ENCODE peak calls at places on chromosomes 4 and X, in four cellular contexts. Z, B, R and E are unnamed samples.

GRCh38 chrX:100447563-100448397 is 37.7 kb upstream of the PCDH19 start:
- DNase-seq in B (peak), Z (peak), R (peak), E (no peak)

GRCh38 chr4:141036786-141037185 is 96.5 kb downstream of the RNF150 start:
- DNase-seq in Z (no peak), R (no peak), B (no peak), E (no peak)

GRCh38 chr4:86250006-86250405 is 109.8 kb downstream of the MAPK10 start:
- DNase-seq in Z (no peak), R (no peak), B (no peak), E (no peak)

GRCh38 chrX:48083212-48083611 is 11.8 kb upstream of the ZNF630 start:
- DNase-seq in R (peak), Z (peak), B (peak), E (no peak)

GRCh38 chrX:41634284-41634683 is 54.5 kb upstream of the GPR34 start:
- DNase-seq in R (no peak), B (peak), Z (no peak), E (peak)

GRCh38 chrX:123835661-123836371 is 24.0 kb upstream of the XIAP start:
- DNase-seq in B (peak), R (peak), Z (peak), E (no peak)

GRCh38 chr4:173446416-173446815 is 47.5 kb upstream of the SCRG1 start:
- DNase-seq in Z (no peak), R (no peak), B (no peak), E (no peak)

GRCh38 chr4:77021614-77022089 is 54.1 kb downstream of the CCNI start:
- DNase-seq in R (no peak), Z (no peak), B (peak), E (no peak)

GRCh38 chr4:71062436-71062835 is 69.0 kb downstream of the DCK start:
- DNase-seq in R (no peak), B (no peak), Z (no peak), E (no peak)

GRCh38 chr4:184851200-184851541 is 25.4 kb upstream of the ACSL1 start:
- DNase-seq in B (peak), Z (no peak), R (no peak), E (no peak)

GRCh38 chrX:148929686-148930085 is 429.3 kb downstream of the AFF2 start:
- DNase-seq in R (no peak), Z (no peak), B (no peak), E (no peak)

GRCh38 chr4:81421346-81422218 is 50.1 kb downstream of the RASGEF1B start:
- DNase-seq in B (peak), R (no peak), Z (peak), E (no peak)

GRCh38 chrX:13468096-13468495 is 101.3 kb upstream of the EGFL6 start:
- DNase-seq in R (no peak), Z (no peak), B (no peak), E (no peak)

GRCh38 chr4:53587123-53587522 is 4.2 kb downstream of the LNX1 start:
- DNase-seq in R (peak), Z (no peak), B (no peak), E (no peak)

GRCh38 chrX:144790148-144790547 is 457.2 kb upstream of the SPANXN1 start:
- DNase-seq in R (no peak), Z (no peak), B (no peak), E (no peak)

GRCh38 chr4:140144050-140144449 is 9.9 kb downstream of the MAML3 start:
- DNase-seq in B (no peak), Z (no peak), R (no peak), E (no peak)

GRCh38 chrX:68676340-68676739 is 28.9 kb downstream of the STARD8 start:
- DNase-seq in Z (no peak), R (no peak), B (no peak), E (no peak)

GRCh38 chr4:1871471-1872021 is 353 bp downstream of the NSD2 start:
- DNase-seq in Z (peak), R (peak), B (peak), E (no peak)

GRCh38 chrX:9533611-9534010 is 68.8 kb downstream of the TBL1X start:
- DNase-seq in B (no peak), Z (no peak), R (no peak), E (no peak)

GRCh38 chr4:110630621-110631402 is 7.9 kb upstream of the PITX2 start:
- DNase-seq in R (no peak), B (no peak), Z (no peak), E (no peak)

GRCh38 chr4:169464080-169464479 is 148.3 kb downstream of the NEK1 start:
- DNase-seq in R (no peak), Z (no peak), B (no peak), E (no peak)

DNA sequence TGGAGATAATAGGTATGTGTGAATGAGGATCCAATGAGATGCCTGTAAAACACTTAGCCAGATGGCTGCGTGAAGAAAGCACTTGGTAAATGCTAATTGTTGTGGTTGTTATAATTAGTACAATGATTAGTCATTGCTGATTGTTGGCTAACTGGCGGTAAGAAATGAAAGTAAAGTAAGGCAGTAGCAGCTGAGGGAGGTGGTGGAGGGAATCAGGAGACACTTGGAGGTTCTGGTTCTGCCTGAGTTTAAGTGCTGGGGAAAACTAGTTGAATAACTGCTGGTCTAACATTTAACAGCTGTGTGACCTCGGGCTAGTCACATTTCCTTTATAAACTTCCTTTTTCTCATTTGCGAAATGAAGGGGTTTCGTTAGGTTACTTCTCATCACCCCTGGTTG is 30.9 kb downstream of the CD38 start:
- DNase-seq in B (no peak), R (no peak), Z (no peak), E (no peak)
- H3K4me3 ChIP-seq in B (no peak), R (no peak), Z (no peak), E (no peak)

DNA sequence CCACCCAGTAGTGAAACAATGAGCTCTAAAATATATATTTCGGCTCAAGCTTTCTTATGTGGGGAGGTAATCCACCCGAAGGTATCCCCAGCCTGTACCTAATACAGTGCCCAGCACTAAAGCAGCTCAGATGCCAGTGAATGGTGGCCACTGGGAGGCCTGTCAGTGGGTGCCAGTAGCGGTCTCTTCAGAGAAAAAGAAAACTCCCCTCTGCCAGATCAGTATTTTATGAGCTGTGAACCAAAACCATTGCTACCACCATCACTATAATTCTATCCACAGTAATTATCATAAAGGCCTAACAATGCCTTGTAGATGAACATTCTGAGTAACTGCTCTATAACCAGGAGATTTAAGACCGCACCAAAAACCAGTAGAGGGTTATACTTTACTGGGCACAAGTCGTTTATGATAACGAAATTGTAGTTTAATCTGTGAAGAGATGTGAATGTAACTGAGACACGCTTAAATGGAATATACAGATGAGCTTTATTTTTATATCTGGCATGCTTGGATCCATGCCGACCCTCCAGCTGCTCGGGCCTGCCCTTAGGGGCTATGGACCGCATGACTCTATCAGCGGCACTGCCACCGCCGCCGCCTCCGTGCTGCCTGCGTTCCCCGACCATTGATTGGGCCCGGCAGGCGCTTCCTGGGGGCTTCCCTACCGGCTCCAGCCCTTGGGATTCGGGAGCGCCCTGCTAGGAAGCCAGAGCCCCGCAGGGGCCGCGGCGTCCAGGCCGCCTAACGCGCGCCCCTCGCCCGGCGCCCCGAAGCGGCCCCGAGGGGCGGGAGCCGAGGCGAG is 586 bp upstream of the NFKB1 start:
- DNase-seq in R (peak), B (peak), Z (peak), E (no peak)
- TF ChIP-seq CTCF in R (no peak), B (no peak), Z (no peak), E (no peak)

DNA sequence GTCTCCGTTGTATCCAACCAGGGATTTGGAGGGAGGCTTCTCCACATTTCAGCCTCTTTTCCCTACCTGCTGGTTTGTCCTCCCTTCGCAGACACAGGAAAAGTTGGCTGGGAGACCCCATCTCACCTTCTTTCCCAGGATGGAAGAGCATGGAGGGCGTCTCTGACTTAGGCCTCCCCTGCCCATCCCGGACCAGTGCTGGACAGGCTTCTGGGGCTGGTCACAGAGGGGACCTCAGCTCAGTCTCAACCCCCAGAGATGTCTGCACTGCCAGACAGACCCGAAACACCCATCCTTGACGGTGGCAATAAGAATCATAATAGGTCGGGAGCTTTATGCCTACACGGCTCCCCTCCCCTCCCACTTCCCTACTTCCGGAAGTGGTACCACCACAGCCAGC is 1.6 kb downstream of the WFS1 start:
- DNase-seq in B (no peak), R (no peak), Z (no peak), E (no peak)
- H3K4me3 ChIP-seq in B (no peak), R (no peak), Z (no peak), E (no peak)

GRCh38 chr4:24607338-24607737 is 23.0 kb upstream of the DHX15 start:
- DNase-seq in Z (no peak), B (peak), R (no peak), E (no peak)
- TF ChIP-seq CTCF in Z (no peak), B (no peak), R (no peak), E (no peak)

DNA sequence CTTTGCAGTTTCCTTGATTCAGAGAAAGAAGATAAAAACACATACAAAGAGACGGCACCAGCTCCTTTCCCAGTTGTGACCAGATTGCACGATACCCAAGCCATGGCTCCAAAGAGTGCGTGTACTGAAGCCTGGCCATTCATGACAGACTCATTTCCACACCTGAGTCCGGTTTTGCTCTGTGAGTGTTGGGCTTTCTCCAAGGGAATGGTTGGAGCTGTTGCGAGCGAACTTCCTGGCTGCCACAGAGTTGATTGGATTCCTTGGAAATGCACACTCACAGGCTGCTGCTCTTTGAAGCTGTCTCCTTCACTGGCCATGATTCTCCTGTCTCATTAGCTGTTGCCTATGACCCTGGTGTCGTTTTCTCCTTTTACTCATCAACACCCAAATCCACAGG is 44.0 kb upstream of the BBS12 start:
- DNase-seq in B (peak), R (no peak), Z (no peak), E (no peak)
- H3K4me3 ChIP-seq in B (no peak), R (no peak), Z (no peak), E (no peak)

GRCh38 chr4:144899393-144899792 is 198.6 kb downstream of the ANAPC10 start:
- DNase-seq in B (no peak), R (no peak), Z (no peak), E (no peak)
- TF ChIP-seq CTCF in B (no peak), R (no peak), Z (no peak), E (no peak)

DNA sequence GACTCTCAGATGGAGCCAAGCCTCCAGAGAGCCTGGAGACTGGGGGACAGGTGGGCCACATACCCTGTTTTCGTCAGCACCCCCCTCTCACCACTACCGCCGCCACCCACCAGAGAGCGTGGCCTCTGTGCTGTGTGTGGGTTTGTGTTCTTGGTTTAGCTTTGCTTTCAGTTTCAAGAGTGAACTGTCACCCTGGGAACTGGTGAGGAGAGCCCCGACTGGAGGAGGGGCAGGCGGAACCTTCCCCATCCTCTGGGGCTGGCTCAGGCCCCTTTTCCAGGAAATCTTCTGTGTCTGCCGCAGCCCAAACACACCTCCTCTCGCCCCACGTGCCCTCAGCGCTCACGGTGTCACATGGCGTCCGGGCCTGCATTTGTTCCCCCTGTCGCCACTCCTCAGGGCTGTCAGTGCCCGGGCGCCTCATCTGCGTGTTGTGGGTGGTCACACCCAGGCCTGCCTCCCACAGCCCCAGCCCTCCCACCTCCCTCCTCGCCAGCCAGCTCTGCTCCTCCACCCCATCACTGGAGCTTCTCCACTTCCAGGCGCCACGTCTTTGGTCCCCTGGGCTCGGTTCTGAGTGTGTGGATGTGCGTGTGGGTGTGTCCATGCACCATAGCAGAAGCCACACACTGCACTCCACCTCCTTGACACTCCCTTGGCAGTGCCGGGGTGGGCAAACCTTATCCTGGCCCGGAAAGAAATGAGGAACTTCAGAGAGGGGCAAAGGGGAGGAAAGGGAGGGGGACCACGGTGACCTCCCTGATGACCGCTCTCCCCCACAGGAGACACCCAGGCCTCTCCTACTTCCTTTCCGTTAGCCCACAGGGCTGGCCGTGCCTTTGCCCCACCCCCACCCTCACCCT is 27.8 kb downstream of the ELF4 start:
- DNase-seq in B (peak), R (no peak), Z (no peak), E (no peak)
- H3K4me3 ChIP-seq in B (no peak), R (no peak), Z (no peak), E (no peak)

GRCh38 chr4:154344686-154345085 is 146.9 kb downstream of the DCHS2 start:
- DNase-seq in R (peak), B (no peak), Z (no peak), E (no peak)

GRCh38 chr4:154345359-154345758 is 146.2 kb downstream of the DCHS2 start:
- DNase-seq in B (no peak), Z (no peak), R (no peak), E (no peak)

GRCh38 chr4:154348657-154349056 is 142.9 kb downstream of the DCHS2 start:
- DNase-seq in R (no peak), Z (no peak), B (no peak), E (no peak)

GRCh38 chr4:154354883-154355282 is 136.7 kb downstream of the DCHS2 start:
- DNase-seq in R (no peak), Z (no peak), B (no peak), E (no peak)

DNA sequence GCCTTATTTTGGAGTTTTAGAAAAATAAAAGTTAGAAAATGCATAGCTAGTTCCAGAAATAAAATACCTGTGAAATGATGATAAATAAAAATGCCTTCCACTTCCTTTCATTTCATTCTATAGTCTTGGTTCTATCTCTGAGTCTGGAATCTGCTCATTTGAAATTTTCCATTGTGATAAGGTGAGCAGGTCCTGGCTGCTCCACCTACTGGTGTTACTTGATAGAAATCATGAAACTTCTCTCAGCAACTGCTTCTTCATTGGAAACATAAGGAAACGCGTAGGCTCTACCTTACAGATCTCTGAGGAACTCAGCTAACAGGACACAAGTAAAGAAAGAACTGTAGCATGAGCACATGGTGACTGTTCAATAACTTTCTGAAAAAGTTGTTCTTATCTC is 141.8 kb downstream of the DCHS2 start:
- DNase-seq in B (no peak), R (peak), Z (peak), E (no peak)
- TF ChIP-seq CTCF in B (peak), R (peak), Z (peak), E (peak)

DNA sequence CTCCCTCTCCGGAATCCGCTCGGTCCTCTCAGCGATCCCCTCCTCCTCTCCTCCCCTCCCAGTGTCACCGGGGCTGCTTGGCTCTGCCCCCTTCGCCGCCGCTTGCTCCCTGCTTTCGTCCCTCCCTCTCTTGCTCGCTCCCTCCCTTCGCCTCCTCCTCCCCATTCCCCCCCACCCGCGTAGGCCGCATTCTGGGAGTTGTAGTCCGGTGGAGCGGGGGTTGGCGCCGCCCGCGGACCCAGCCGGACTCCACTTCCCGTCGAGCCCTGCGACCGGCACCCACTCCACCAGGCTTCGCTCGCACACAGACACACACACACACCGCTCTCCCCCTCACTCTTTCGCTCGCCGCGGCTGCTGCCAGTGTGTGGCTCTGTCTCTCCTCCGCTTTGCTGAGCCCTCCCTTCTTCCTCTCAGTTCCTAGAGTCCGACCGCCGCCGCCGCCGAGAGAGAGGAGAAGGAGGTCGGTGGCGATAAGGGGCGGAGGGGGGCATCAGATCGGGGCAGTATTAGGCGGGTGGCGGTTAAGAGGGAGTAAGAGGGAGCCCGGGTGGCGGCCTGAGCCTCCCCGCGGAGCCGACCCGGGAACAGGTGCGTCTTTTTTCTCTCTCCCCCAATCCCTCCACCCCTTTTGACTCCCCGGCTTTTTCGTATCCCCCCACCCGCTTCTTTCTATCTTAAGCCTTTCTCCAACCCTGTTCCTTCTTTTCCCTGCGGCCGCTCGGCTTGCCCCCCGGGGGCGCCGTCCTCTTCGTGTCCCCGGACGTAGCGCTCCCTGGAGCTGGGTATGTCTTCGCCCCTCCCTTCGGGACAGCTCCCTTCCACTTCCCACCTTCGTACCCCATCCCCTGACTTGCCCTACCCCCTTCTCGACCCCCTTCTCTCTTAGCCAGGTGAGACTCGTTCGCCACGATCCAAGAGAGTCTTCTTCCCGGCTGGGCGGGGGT is at the start of gene BCORL1:
- DNase-seq in Z (peak), R (peak), B (peak), E (peak)
- H3K4me3 ChIP-seq in Z (peak), R (no peak), B (peak), E (no peak)